ENCODE peak calls at places on chromosomes 2 and 18, in ten cellular contexts. One of them, this sample, is unnamed.

GRCh38 chr2:181781082-181781786 is 100.9 kb upstream of the NEUROD1 start:
- DNase-seq in AG08396: no peak
- DNase-seq in RPMI7951: peak; percentile 37
- DNase-seq in dermis blood vessel endothelial cell: no peak
- DNase-seq in stimulated activated CD4-positive, alpha-beta T cell treated with anti-CD3 and anti-CD28 coated beads, TNF-alpha, amount 100 ng/mL, for 4 hours: no peak
- DNase-seq in HS-5: no peak
- DNase-seq in H54: no peak
- DNase-seq in NCI-H1092: no peak
- DNase-seq in activated CD8-positive, alpha-beta memory T cell treated with anti-CD3 and anti-CD28 coated beads for 48 hours: no peak
- DNase-seq in HT1080: peak; percentile 45
- DNase-seq in this sample: no peak

GRCh38 chr18:69795785-69796184 is 151.9 kb downstream of the CD226 start:
- DNase-seq in stimulated activated CD4-positive, alpha-beta T cell treated with anti-CD3 and anti-CD28 coated beads, TNF-alpha, amount 100 ng/mL, for 4 hours: no peak
- DNase-seq in activated CD8-positive, alpha-beta memory T cell treated with anti-CD3 and anti-CD28 coated beads for 48 hours: no peak
- DNase-seq in HT1080: peak; percentile 10
- DNase-seq in dermis blood vessel endothelial cell: no peak
- DNase-seq in H54: no peak
- DNase-seq in RPMI7951: peak; percentile 79
- DNase-seq in AG08396: peak; percentile 3
- DNase-seq in HS-5: no peak
- DNase-seq in NCI-H1092: no peak
- DNase-seq in this sample: peak; percentile 61

GRCh38 chr2:68248361-68248760 is 4.0 kb downstream of the PPP3R1 start:
- DNase-seq in activated CD8-positive, alpha-beta memory T cell treated with anti-CD3 and anti-CD28 coated beads for 48 hours: no peak
- DNase-seq in HS-5: no peak
- DNase-seq in H54: no peak
- DNase-seq in AG08396: no peak
- DNase-seq in dermis blood vessel endothelial cell: no peak
- DNase-seq in NCI-H1092: no peak
- DNase-seq in HT1080: no peak
- DNase-seq in stimulated activated CD4-positive, alpha-beta T cell treated with anti-CD3 and anti-CD28 coated beads, TNF-alpha, amount 100 ng/mL, for 4 hours: no peak
- DNase-seq in RPMI7951: no peak
- DNase-seq in this sample: no peak

GRCh38 chr18:79786781-79787526 is 10.8 kb upstream of the KCNG2 start:
- DNase-seq in activated CD8-positive, alpha-beta memory T cell treated with anti-CD3 and anti-CD28 coated beads for 48 hours: no peak
- DNase-seq in stimulated activated CD4-positive, alpha-beta T cell treated with anti-CD3 and anti-CD28 coated beads, TNF-alpha, amount 100 ng/mL, for 4 hours: no peak
- DNase-seq in AG08396: peak; percentile 64
- DNase-seq in NCI-H1092: no peak
- DNase-seq in H54: no peak
- DNase-seq in HT1080: no peak
- DNase-seq in RPMI7951: no peak
- DNase-seq in dermis blood vessel endothelial cell: no peak
- DNase-seq in HS-5: peak; percentile 32
- DNase-seq in this sample: no peak

GRCh38 chr2:229733606-229734205 is 19.4 kb upstream of the DNER start:
- DNase-seq in HS-5: no peak
- DNase-seq in activated CD8-positive, alpha-beta memory T cell treated with anti-CD3 and anti-CD28 coated beads for 48 hours: no peak
- DNase-seq in stimulated activated CD4-positive, alpha-beta T cell treated with anti-CD3 and anti-CD28 coated beads, TNF-alpha, amount 100 ng/mL, for 4 hours: no peak
- DNase-seq in NCI-H1092: no peak
- DNase-seq in H54: no peak
- DNase-seq in RPMI7951: no peak
- DNase-seq in AG08396: no peak
- DNase-seq in HT1080: no peak
- DNase-seq in dermis blood vessel endothelial cell: no peak
- DNase-seq in this sample: no peak

GRCh38 chr2:74010087-74010541 is 25.4 kb downstream of the TET3 start:
- DNase-seq in dermis blood vessel endothelial cell: peak; percentile 34
- DNase-seq in activated CD8-positive, alpha-beta memory T cell treated with anti-CD3 and anti-CD28 coated beads for 48 hours: no peak
- DNase-seq in HT1080: no peak
- DNase-seq in AG08396: no peak
- DNase-seq in NCI-H1092: peak; percentile 59
- DNase-seq in RPMI7951: no peak
- DNase-seq in H54: no peak
- DNase-seq in HS-5: no peak
- DNase-seq in stimulated activated CD4-positive, alpha-beta T cell treated with anti-CD3 and anti-CD28 coated beads, TNF-alpha, amount 100 ng/mL, for 4 hours: no peak
- DNase-seq in this sample: no peak

GRCh38 chr2:241309684-241310117 is 5.8 kb downstream of the HDLBP start:
- DNase-seq in dermis blood vessel endothelial cell: peak; percentile 25
- DNase-seq in AG08396: peak; percentile 41
- DNase-seq in HT1080: peak; percentile 70
- DNase-seq in NCI-H1092: no peak
- DNase-seq in activated CD8-positive, alpha-beta memory T cell treated with anti-CD3 and anti-CD28 coated beads for 48 hours: no peak
- DNase-seq in stimulated activated CD4-positive, alpha-beta T cell treated with anti-CD3 and anti-CD28 coated beads, TNF-alpha, amount 100 ng/mL, for 4 hours: peak; percentile 27
- DNase-seq in RPMI7951: peak; percentile 65
- DNase-seq in H54: peak; percentile 38
- DNase-seq in HS-5: no peak
- DNase-seq in this sample: no peak

GRCh38 chr18:27860011-27860410 is 316.9 kb downstream of the CDH2 start:
- DNase-seq in AG08396: no peak
- DNase-seq in RPMI7951: no peak
- DNase-seq in NCI-H1092: no peak
- DNase-seq in HT1080: peak; percentile 37
- DNase-seq in H54: no peak
- DNase-seq in activated CD8-positive, alpha-beta memory T cell treated with anti-CD3 and anti-CD28 coated beads for 48 hours: no peak
- DNase-seq in dermis blood vessel endothelial cell: no peak
- DNase-seq in HS-5: no peak
- DNase-seq in stimulated activated CD4-positive, alpha-beta T cell treated with anti-CD3 and anti-CD28 coated beads, TNF-alpha, amount 100 ng/mL, for 4 hours: no peak
- DNase-seq in this sample: no peak

GRCh38 chr18:614193-614592 is 17.4 kb downstream of the CLUL1 start:
- DNase-seq in H54: no peak
- DNase-seq in RPMI7951: no peak
- DNase-seq in activated CD8-positive, alpha-beta memory T cell treated with anti-CD3 and anti-CD28 coated beads for 48 hours: no peak
- DNase-seq in HT1080: no peak
- DNase-seq in dermis blood vessel endothelial cell: no peak
- DNase-seq in stimulated activated CD4-positive, alpha-beta T cell treated with anti-CD3 and anti-CD28 coated beads, TNF-alpha, amount 100 ng/mL, for 4 hours: no peak
- DNase-seq in NCI-H1092: no peak
- DNase-seq in HS-5: no peak
- DNase-seq in AG08396: no peak
- DNase-seq in this sample: no peak

GRCh38 chr2:105380432-105381118 is 18.3 kb downstream of the FHL2 start:
- DNase-seq in NCI-H1092: no peak
- DNase-seq in stimulated activated CD4-positive, alpha-beta T cell treated with anti-CD3 and anti-CD28 coated beads, TNF-alpha, amount 100 ng/mL, for 4 hours: no peak
- DNase-seq in H54: no peak
- DNase-seq in dermis blood vessel endothelial cell: peak; percentile 62
- DNase-seq in HT1080: no peak
- DNase-seq in RPMI7951: no peak
- DNase-seq in activated CD8-positive, alpha-beta memory T cell treated with anti-CD3 and anti-CD28 coated beads for 48 hours: no peak
- DNase-seq in HS-5: no peak
- DNase-seq in AG08396: no peak
- DNase-seq in this sample: no peak

This sample was measured in ecto neural progenitor cell.